ENCODE peak calls at places on chromosome 20, in nine cellular contexts. One of them, this sample, is unnamed.

GRCh38 chr20:63750807-63751470 is 11.4 kb downstream of the SLC2A4RG start:
- DNase-seq in neural progenitor cell: no peak
- DNase-seq in MCF 10A: no peak
- DNase-seq in body of pancreas: no peak
- DNase-seq in cardiac muscle cell: no peak
- DNase-seq in left ventricle myocardium inferior: no peak
- DNase-seq in K562: peak
- DNase-seq in lung: no peak
- DNase-seq in WTC11: no peak
- DNase-seq in this sample: no peak

GRCh38 chr20:7911586-7912330 is 28.5 kb downstream of the HAO1 start:
- DNase-seq in left ventricle myocardium inferior: no peak
- DNase-seq in K562: no peak
- DNase-seq in neural progenitor cell: no peak
- DNase-seq in MCF 10A: no peak
- DNase-seq in lung: no peak
- DNase-seq in cardiac muscle cell: peak
- DNase-seq in WTC11: no peak
- DNase-seq in body of pancreas: no peak
- DNase-seq in this sample: no peak

GRCh38 chr20:50788045-50788867 is 6.6 kb upstream of the BCAS4 start:
- DNase-seq in WTC11: no peak
- DNase-seq in neural progenitor cell: no peak
- DNase-seq in left ventricle myocardium inferior: no peak
- DNase-seq in cardiac muscle cell: peak
- DNase-seq in MCF 10A: peak
- DNase-seq in lung: peak
- DNase-seq in K562: peak
- DNase-seq in body of pancreas: peak
- DNase-seq in this sample: no peak

GRCh38 chr20:37376791-37377190 is 30.9 kb downstream of the SRC start:
- DNase-seq in lung: no peak
- DNase-seq in left ventricle myocardium inferior: no peak
- DNase-seq in K562: no peak
- DNase-seq in WTC11: no peak
- DNase-seq in cardiac muscle cell: no peak
- DNase-seq in neural progenitor cell: no peak
- DNase-seq in MCF 10A: no peak
- DNase-seq in body of pancreas: no peak
- DNase-seq in this sample: no peak

GRCh38 chr20:50085481-50086365 is 27.2 kb downstream of the UBE2V1 start:
- DNase-seq in K562: peak
- DNase-seq in MCF 10A: peak
- DNase-seq in left ventricle myocardium inferior: no peak
- DNase-seq in body of pancreas: no peak
- DNase-seq in WTC11: peak
- DNase-seq in lung: peak
- DNase-seq in cardiac muscle cell: peak
- DNase-seq in neural progenitor cell: peak
- DNase-seq in this sample: peak

GRCh38 chr20:51311636-51312479 is 230.7 kb downstream of the NFATC2 start:
- DNase-seq in neural progenitor cell: no peak
- DNase-seq in left ventricle myocardium inferior: no peak
- DNase-seq in cardiac muscle cell: no peak
- DNase-seq in WTC11: peak
- DNase-seq in K562: no peak
- DNase-seq in MCF 10A: no peak
- DNase-seq in lung: no peak
- DNase-seq in body of pancreas: no peak
- DNase-seq in this sample: no peak

GRCh38 chr20:58718121-58718563 is 25.5 kb downstream of the NPEPL1 start:
- DNase-seq in body of pancreas: peak
- DNase-seq in K562: no peak
- DNase-seq in WTC11: peak
- DNase-seq in lung: peak
- DNase-seq in neural progenitor cell: no peak
- DNase-seq in MCF 10A: no peak
- DNase-seq in left ventricle myocardium inferior: no peak
- DNase-seq in cardiac muscle cell: no peak
- DNase-seq in this sample: no peak

GRCh38 chr20:23305098-23305497 is 45.5 kb upstream of the NXT1 start:
- DNase-seq in lung: no peak
- DNase-seq in MCF 10A: no peak
- DNase-seq in neural progenitor cell: no peak
- DNase-seq in WTC11: no peak
- DNase-seq in left ventricle myocardium inferior: peak
- DNase-seq in cardiac muscle cell: peak
- DNase-seq in K562: no peak
- DNase-seq in body of pancreas: no peak
- DNase-seq in this sample: no peak

GRCh38 chr20:57075181-57075580 is 191.3 kb downstream of the BMP7 start:
- DNase-seq in cardiac muscle cell: no peak
- DNase-seq in lung: no peak
- DNase-seq in K562: no peak
- DNase-seq in neural progenitor cell: no peak
- DNase-seq in left ventricle myocardium inferior: no peak
- DNase-seq in WTC11: no peak
- DNase-seq in body of pancreas: no peak
- DNase-seq in MCF 10A: no peak
- DNase-seq in this sample: no peak
- TF ChIP-seq CTCF in cardiac muscle cell: no peak
- TF ChIP-seq CTCF in lung: no peak
- TF ChIP-seq CTCF in K562: no peak
- TF ChIP-seq CTCF in neural progenitor cell: no peak
- TF ChIP-seq CTCF in left ventricle myocardium inferior: no peak
- TF ChIP-seq CTCF in WTC11: no peak
- TF ChIP-seq CTCF in body of pancreas: no peak
- TF ChIP-seq CTCF in MCF 10A: no peak
- TF ChIP-seq CTCF in this sample: no peak

GRCh38 chr20:62504323-62504722 is 28.5 kb upstream of the GATA5 start:
- DNase-seq in body of pancreas: no peak
- DNase-seq in cardiac muscle cell: no peak
- DNase-seq in neural progenitor cell: no peak
- DNase-seq in K562: no peak
- DNase-seq in WTC11: no peak
- DNase-seq in lung: no peak
- DNase-seq in left ventricle myocardium inferior: no peak
- DNase-seq in MCF 10A: no peak
- DNase-seq in this sample: no peak

GRCh38 chr20:62505337-62506045 is 29.7 kb upstream of the GATA5 start:
- DNase-seq in lung: no peak
- DNase-seq in left ventricle myocardium inferior: no peak
- DNase-seq in WTC11: no peak
- DNase-seq in cardiac muscle cell: no peak
- DNase-seq in K562: no peak
- DNase-seq in MCF 10A: no peak
- DNase-seq in neural progenitor cell: no peak
- DNase-seq in body of pancreas: no peak
- DNase-seq in this sample: no peak

GRCh38 chr20:62507323-62507722 is 31.5 kb upstream of the GATA5 start:
- DNase-seq in lung: no peak
- DNase-seq in neural progenitor cell: no peak
- DNase-seq in WTC11: no peak
- DNase-seq in body of pancreas: no peak
- DNase-seq in MCF 10A: no peak
- DNase-seq in left ventricle myocardium inferior: no peak
- DNase-seq in cardiac muscle cell: no peak
- DNase-seq in K562: peak
- DNase-seq in this sample: no peak

GRCh38 chr20:62506791-62507190 is 31.0 kb upstream of the GATA5 start:
- DNase-seq in left ventricle myocardium inferior: no peak
- DNase-seq in K562: no peak
- DNase-seq in WTC11: no peak
- DNase-seq in MCF 10A: no peak
- DNase-seq in cardiac muscle cell: no peak
- DNase-seq in body of pancreas: no peak
- DNase-seq in lung: no peak
- DNase-seq in neural progenitor cell: no peak
- DNase-seq in this sample: no peak

DNA sequence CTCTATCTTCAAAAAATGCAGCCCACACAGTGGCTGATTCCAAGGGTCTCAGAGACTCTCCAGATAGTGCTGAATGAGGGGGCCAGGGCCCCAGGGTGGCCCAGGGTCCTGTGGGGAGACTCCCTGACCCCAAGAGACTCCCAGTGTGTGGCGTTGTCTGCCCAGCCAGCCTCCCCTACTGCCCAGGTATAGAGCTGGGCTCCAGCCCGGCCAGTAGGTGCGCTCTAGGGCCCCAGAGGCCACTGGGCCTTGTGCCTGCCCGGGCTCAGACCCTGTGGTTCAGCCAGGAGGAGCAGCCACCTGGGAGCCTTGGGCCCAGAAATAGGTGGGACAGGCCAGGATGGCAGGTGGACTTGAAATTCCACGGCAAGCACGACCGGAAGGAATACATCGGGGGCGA is 30.3 kb upstream of the GATA5 start:
- DNase-seq in neural progenitor cell: no peak
- DNase-seq in K562: no peak
- DNase-seq in body of pancreas: no peak
- DNase-seq in MCF 10A: no peak
- DNase-seq in cardiac muscle cell: no peak
- DNase-seq in lung: no peak
- DNase-seq in WTC11: no peak
- DNase-seq in left ventricle myocardium inferior: no peak
- DNase-seq in this sample: no peak
- TF ChIP-seq CTCF in neural progenitor cell: no peak
- TF ChIP-seq CTCF in K562: peak
- TF ChIP-seq CTCF in body of pancreas: no peak
- TF ChIP-seq CTCF in MCF 10A: no peak
- TF ChIP-seq CTCF in cardiac muscle cell: no peak
- TF ChIP-seq CTCF in lung: no peak
- TF ChIP-seq CTCF in WTC11: no peak
- TF ChIP-seq CTCF in left ventricle myocardium inferior: no peak
- TF ChIP-seq CTCF in this sample: no peak

DNA sequence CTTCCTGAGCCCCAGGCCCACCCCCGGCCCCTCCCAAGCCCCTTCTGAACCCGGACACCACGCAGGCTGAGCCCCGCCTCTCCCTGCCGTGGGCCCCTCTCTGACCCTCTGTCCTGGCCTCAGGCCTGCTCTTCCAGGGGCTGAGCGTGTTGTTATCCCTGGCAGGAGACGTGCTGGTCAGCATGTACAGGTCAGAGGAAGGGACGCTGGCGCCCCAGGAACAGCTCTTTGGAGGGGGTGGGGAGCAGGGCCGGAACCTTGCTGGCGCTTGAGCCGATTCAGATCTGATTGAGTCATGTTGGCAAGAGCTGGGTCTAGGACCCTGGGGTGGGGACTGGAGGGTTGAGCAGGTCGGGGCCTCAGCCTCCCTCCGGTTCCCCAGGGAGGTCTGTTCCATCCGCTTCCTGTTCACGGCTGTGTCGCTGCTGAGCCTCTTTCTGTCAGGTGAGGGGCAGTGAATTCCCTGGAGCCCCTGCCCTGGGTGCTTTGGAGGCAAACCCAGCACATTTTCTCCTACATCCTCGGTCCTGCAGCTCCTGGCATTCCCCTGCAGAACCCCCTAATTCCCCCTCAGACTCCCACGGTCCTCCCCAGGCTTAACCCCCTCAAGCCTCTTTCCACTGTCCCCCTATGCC is 1.9 kb downstream of the SPAG4 start:
- DNase-seq in WTC11: peak
- DNase-seq in lung: peak
- DNase-seq in cardiac muscle cell: peak
- DNase-seq in neural progenitor cell: peak
- DNase-seq in left ventricle myocardium inferior: peak
- DNase-seq in MCF 10A: peak
- DNase-seq in body of pancreas: peak
- DNase-seq in K562: peak
- DNase-seq in this sample: peak
- TF ChIP-seq CTCF in WTC11: no peak
- TF ChIP-seq CTCF in lung: peak
- TF ChIP-seq CTCF in cardiac muscle cell: peak
- TF ChIP-seq CTCF in neural progenitor cell: peak
- TF ChIP-seq CTCF in left ventricle myocardium inferior: peak
- TF ChIP-seq CTCF in MCF 10A: no peak
- TF ChIP-seq CTCF in body of pancreas: no peak
- TF ChIP-seq CTCF in K562: peak
- TF ChIP-seq CTCF in this sample: no peak

GRCh38 chr20:46354207-46354555 is 45.9 kb upstream of the CDH22 start:
- DNase-seq in lung: no peak
- DNase-seq in body of pancreas: no peak
- DNase-seq in WTC11: no peak
- DNase-seq in left ventricle myocardium inferior: no peak
- DNase-seq in K562: no peak
- DNase-seq in cardiac muscle cell: no peak
- DNase-seq in neural progenitor cell: no peak
- DNase-seq in MCF 10A: no peak
- DNase-seq in this sample: no peak
- TF ChIP-seq CTCF in lung: no peak
- TF ChIP-seq CTCF in body of pancreas: no peak
- TF ChIP-seq CTCF in WTC11: no peak
- TF ChIP-seq CTCF in left ventricle myocardium inferior: no peak
- TF ChIP-seq CTCF in K562: no peak
- TF ChIP-seq CTCF in cardiac muscle cell: no peak
- TF ChIP-seq CTCF in neural progenitor cell: no peak
- TF ChIP-seq CTCF in MCF 10A: no peak
- TF ChIP-seq CTCF in this sample: no peak

DNA sequence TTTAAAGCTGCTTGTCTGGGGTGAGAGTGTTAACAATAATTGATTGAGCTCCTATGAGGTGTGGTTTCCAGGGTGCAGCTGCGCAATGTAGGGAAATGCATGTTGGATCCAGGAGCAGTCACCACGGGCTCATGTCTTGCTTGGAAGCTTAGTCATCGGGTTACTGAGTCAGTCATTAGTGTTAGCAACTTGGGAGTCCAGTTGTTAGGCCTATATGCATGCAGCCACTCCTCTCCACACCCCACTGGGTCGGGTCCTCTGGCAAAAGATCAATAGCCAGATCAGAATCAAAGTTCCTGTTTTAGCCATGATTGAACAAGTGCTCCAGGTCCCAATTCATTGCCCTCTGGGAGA is 271.7 kb upstream of the CHD6 start:
- DNase-seq in body of pancreas: no peak
- DNase-seq in MCF 10A: no peak
- DNase-seq in WTC11: no peak
- DNase-seq in lung: no peak
- DNase-seq in K562: no peak
- DNase-seq in neural progenitor cell: no peak
- DNase-seq in cardiac muscle cell: no peak
- DNase-seq in left ventricle myocardium inferior: no peak
- DNase-seq in this sample: no peak
- TF ChIP-seq CTCF in body of pancreas: no peak
- TF ChIP-seq CTCF in MCF 10A: no peak
- TF ChIP-seq CTCF in WTC11: no peak
- TF ChIP-seq CTCF in lung: no peak
- TF ChIP-seq CTCF in K562: no peak
- TF ChIP-seq CTCF in neural progenitor cell: no peak
- TF ChIP-seq CTCF in cardiac muscle cell: no peak
- TF ChIP-seq CTCF in left ventricle myocardium inferior: no peak
- TF ChIP-seq CTCF in this sample: no peak

DNA sequence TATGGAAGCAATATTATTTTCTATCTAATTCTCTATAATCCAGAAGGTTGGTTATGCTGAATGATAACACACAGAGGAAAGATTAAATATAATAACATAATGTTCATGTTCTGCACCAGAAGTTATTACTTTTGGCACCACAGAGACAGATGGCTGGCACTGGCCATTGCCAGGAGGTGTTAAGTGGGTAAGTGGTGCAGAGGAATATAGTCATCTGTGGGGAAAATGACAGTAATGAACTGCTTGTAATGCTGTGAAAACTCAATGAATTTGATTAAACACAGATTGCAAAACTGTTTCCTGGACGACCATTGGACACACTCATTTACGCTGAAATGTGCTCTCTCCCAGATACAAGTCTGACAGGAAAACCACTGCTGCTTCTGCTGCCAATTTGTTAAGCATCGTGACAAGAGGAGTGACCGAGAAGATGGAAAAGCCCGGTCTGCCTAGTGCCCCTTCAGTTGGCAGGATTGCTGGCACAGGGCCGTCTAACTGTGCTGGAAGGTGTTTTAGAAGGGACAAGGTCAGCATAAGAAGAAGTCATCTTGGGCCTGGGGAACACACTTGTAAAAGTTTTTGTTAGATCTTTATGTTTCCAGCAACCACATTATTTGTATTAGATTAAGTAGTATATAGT is 567.4 kb downstream of the CBLN4 start:
- DNase-seq in lung: no peak
- DNase-seq in body of pancreas: no peak
- DNase-seq in K562: no peak
- DNase-seq in cardiac muscle cell: no peak
- DNase-seq in left ventricle myocardium inferior: no peak
- DNase-seq in neural progenitor cell: no peak
- DNase-seq in MCF 10A: no peak
- DNase-seq in WTC11: no peak
- DNase-seq in this sample: no peak
- TF ChIP-seq CTCF in lung: no peak
- TF ChIP-seq CTCF in body of pancreas: no peak
- TF ChIP-seq CTCF in K562: no peak
- TF ChIP-seq CTCF in cardiac muscle cell: no peak
- TF ChIP-seq CTCF in left ventricle myocardium inferior: no peak
- TF ChIP-seq CTCF in neural progenitor cell: no peak
- TF ChIP-seq CTCF in MCF 10A: no peak
- TF ChIP-seq CTCF in WTC11: no peak
- TF ChIP-seq CTCF in this sample: no peak

This sample was measured in endothelial cell.